ENCODE peak calls at places on chromosome 13, in four cellular contexts. M is HepG2, I is K562, J is GM12878. V is an unnamed sample.

GRCh38 chr13:47233734-47234133 is 336.9 kb upstream of the HTR2A start:
- DNase-seq in I (no peak), J (no peak), M (no peak), V (no peak)

GRCh38 chr13:27425151-27425917 is 915 bp downstream of the GTF3A start:
- DNase-seq in I (peak), M (no peak), J (no peak), V (no peak)

GRCh38 chr13:73835138-73835721 is 299.0 kb downstream of the KLF12 start:
- DNase-seq in I (peak), J (peak), M (peak), V (no peak)

GRCh38 chr13:100139822-100140221 is 50.9 kb downstream of the PCCA start:
- DNase-seq in M (peak), J (no peak), I (no peak), V (no peak)

GRCh38 chr13:106466691-106467405 is 68.6 kb downstream of the EFNB2 start:
- DNase-seq in M (no peak), J (no peak), I (no peak), V (no peak)

GRCh38 chr13:51895906-51896888 is 34.4 kb downstream of the CCDC70 start:
- DNase-seq in I (peak), J (no peak), M (peak), V (peak)

GRCh38 chr13:46640843-46641242 is 87.9 kb downstream of the LRCH1 start:
- DNase-seq in M (no peak), I (no peak), J (no peak), V (no peak)

GRCh38 chr13:84433024-84433423 is 550.8 kb upstream of the SLITRK1 start:
- DNase-seq in I (no peak), M (no peak), J (no peak), V (no peak)

GRCh38 chr13:94390881-94391280 is 88.6 kb downstream of the DCT start:
- DNase-seq in I (no peak), J (no peak), M (no peak), V (no peak)

GRCh38 chr13:74133657-74134201 is 475 bp downstream of the KLF12 start:
- DNase-seq in M (peak), J (peak), I (no peak), V (peak)

GRCh38 chr13:42762917-42763316 is 18.5 kb upstream of the FAM216B start:
- DNase-seq in I (no peak), M (no peak), J (no peak), V (no peak)

GRCh38 chr13:35474551-35474950 is 1.9 kb downstream of the MAB21L1 start:
- DNase-seq in M (no peak), I (no peak), J (no peak), V (no peak)

GRCh38 chr13:97367016-97367415 is 67.0 kb upstream of the RAP2A start:
- DNase-seq in J (no peak), M (no peak), I (no peak), V (no peak)

GRCh38 chr13:66071608-66072007 is 1158.5 kb downstream of the PCDH9 start:
- DNase-seq in M (no peak), J (no peak), I (no peak), V (no peak)

GRCh38 chr13:99892189-99892588 is 79.4 kb downstream of the ZIC5 start:
- DNase-seq in M (no peak), J (no peak), I (no peak), V (peak)

GRCh38 chr13:42011601-42012401 is 36.6 kb upstream of the DGKH start:
- DNase-seq in J (no peak), M (no peak), I (peak), V (peak)

GRCh38 chr13:49669735-49670309 is 21.5 kb downstream of the EBPL start:
- DNase-seq in J (no peak), M (peak), I (peak), V (peak)

GRCh38 chr13:112747256-112747655 is 57.4 kb downstream of the ATP11A start:
- DNase-seq in I (no peak), M (no peak), J (no peak), V (no peak)

GRCh38 chr13:20232556-20233277 is 598 bp upstream of the GJB6 start:
- DNase-seq in I (no peak), M (no peak), J (no peak), V (no peak)

GRCh38 chr13:20231839-20232555 is at the start of gene GJB6:
- DNase-seq in J (no peak), M (no peak), I (no peak), V (peak)

GRCh38 chr13:20227288-20227687 is 4.8 kb downstream of the GJB6 start:
- DNase-seq in I (no peak), J (no peak), M (no peak), V (no peak)

GRCh38 chr13:20227730-20228129 is 4.4 kb downstream of the GJB6 start:
- DNase-seq in I (no peak), M (no peak), J (no peak), V (no peak)

GRCh38 chr13:20230913-20231838 is 943 bp downstream of the GJB6 start:
- DNase-seq in J (no peak), I (no peak), M (no peak), V (peak)
- TF ChIP-seq ETV6 in J (no peak), I (no peak), M (no peak), V (no peak)

GRCh38 chr13:101499406-101499805 is 46.9 kb downstream of the ITGBL1 start:
- DNase-seq in J (no peak), M (no peak), I (no peak), V (no peak)
- TF ChIP-seq NR2C2 in J (no peak), M (no peak), I (no peak), V (no peak)

DNA sequence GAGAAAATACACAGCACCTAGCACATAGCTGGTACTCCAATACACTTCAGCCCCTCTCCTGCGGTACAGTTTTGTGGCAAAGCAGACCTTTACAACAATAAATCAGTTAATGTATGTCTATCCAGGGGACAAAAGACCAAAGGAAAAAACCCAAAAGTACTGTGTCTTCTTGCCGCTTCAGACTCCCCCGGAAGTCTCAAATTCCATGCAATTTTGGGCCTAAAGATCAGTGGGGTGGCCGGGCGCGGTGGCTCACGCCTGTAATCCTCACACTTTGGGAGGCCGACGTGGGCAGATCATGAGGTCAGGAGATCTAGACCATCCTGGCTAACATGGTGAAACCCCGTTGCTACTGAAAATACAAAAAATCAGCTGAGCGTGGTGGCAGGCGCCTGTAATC is 16.2 kb downstream of the CARS2 start:
- DNase-seq in M (no peak), J (no peak), I (no peak), V (no peak)
- TF ChIP-seq ETV6 in M (no peak), J (no peak), I (no peak), V (no peak)

GRCh38 chr13:82436099-82436585 is 1446.1 kb downstream of the SLITRK1 start:
- DNase-seq in M (no peak), I (no peak), J (no peak), V (no peak)

GRCh38 chr13:82439159-82439904 is 1442.9 kb downstream of the SLITRK1 start:
- DNase-seq in M (no peak), I (no peak), J (no peak), V (no peak)

GRCh38 chr13:82432949-82433348 is 1449.3 kb downstream of the SLITRK1 start:
- DNase-seq in M (no peak), I (no peak), J (no peak), V (no peak)

GRCh38 chr13:82438320-82438719 is 1444.0 kb downstream of the SLITRK1 start:
- DNase-seq in J (no peak), I (no peak), M (no peak), V (no peak)
- TF ChIP-seq NR2C2 in J (no peak), I (no peak), M (no peak), V (no peak)

DNA sequence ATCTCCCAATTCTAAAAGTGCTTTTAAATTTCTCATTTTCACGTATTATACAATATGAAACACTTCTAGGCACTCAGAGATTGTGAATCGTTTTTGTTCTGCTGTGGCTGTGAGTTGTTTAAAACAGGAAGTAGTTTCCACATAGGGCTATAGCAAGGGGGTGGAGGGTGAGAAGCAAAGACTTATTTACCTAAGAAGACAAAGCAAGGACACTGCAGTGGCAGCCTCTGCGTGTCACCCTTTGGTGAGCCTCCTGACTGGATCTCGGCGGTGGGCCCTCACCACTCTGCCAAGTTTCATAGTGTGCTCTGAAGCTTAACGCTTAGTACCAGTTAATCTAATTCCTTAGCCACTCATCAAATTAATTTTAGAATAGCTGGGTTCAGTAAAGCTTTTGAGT is 56.8 kb downstream of the TNFSF13B start:
- DNase-seq in I (no peak), M (peak), J (peak), V (no peak)
- TF ChIP-seq ETV6 in I (no peak), M (no peak), J (no peak), V (no peak)

GRCh38 chr13:75581874-75582640 is 32.5 kb downstream of the UCHL3 start:
- DNase-seq in I (no peak), J (no peak), M (no peak), V (no peak)

GRCh38 chr13:75585153-75585552 is 35.6 kb downstream of the UCHL3 start:
- DNase-seq in M (no peak), J (no peak), I (no peak), V (no peak)

GRCh38 chr13:75583101-75583500 is 33.5 kb downstream of the UCHL3 start:
- DNase-seq in J (no peak), M (no peak), I (no peak), V (no peak)

DNA sequence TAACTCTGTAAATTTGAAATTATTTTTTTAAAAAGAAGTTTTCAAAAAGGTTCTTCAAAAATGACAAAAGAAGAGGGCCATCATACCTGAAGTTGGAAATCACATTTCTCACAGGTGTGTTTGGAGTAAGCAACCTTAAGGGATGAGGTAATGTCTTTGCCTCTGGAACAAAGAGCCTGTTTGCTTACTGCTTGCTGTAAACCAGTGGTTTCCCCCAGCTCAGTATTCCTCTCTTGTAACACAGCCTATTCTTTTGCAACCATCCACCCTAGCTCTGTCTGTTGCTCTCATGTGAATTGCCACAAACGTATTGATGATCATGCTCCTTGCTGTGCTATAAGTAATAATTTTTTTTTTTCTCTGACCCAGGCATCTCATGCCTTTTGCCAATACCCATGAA is 38.1 kb downstream of the UCHL3 start:
- DNase-seq in I (no peak), M (peak), J (no peak), V (no peak)
- TF ChIP-seq NR2C2 in I (no peak), M (no peak), J (no peak), V (no peak)

GRCh38 chr13:28425796-28426195 is 69.1 kb downstream of the FLT1 start:
- DNase-seq in I (no peak), M (no peak), J (no peak), V (no peak)
- TF ChIP-seq ETV6 in I (no peak), M (no peak), J (no peak), V (no peak)

DNA sequence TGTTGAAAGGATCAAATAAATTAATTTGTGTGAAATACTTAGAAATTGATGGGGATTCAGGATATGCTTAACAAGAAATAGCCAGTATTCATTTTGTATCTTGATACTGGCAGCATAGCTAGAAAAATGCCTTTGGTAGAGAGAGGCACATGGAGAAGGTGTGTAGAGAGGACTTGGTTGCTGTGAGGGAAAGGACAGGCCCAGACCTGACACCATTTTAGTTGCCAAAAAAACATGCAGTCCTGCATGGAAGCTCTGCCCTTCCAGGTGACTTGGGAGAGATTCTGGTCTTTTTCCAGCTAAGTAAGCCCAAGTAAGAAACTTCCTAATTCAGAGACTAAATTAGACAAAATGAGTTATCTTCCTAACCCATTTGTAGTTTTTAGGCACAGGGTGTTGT is 335.0 kb downstream of the RFC3 start:
- DNase-seq in I (no peak), J (no peak), M (no peak), V (no peak)
- TF ChIP-seq NR2C2 in I (no peak), J (no peak), M (no peak), V (no peak)

GRCh38 chr13:113947321-113948033 is 26.4 kb downstream of the C13orf46 start:
- DNase-seq in M (no peak), I (peak), J (no peak), V (peak)
- TF ChIP-seq ETV6 in M (no peak), I (no peak), J (no peak), V (no peak)

DNA sequence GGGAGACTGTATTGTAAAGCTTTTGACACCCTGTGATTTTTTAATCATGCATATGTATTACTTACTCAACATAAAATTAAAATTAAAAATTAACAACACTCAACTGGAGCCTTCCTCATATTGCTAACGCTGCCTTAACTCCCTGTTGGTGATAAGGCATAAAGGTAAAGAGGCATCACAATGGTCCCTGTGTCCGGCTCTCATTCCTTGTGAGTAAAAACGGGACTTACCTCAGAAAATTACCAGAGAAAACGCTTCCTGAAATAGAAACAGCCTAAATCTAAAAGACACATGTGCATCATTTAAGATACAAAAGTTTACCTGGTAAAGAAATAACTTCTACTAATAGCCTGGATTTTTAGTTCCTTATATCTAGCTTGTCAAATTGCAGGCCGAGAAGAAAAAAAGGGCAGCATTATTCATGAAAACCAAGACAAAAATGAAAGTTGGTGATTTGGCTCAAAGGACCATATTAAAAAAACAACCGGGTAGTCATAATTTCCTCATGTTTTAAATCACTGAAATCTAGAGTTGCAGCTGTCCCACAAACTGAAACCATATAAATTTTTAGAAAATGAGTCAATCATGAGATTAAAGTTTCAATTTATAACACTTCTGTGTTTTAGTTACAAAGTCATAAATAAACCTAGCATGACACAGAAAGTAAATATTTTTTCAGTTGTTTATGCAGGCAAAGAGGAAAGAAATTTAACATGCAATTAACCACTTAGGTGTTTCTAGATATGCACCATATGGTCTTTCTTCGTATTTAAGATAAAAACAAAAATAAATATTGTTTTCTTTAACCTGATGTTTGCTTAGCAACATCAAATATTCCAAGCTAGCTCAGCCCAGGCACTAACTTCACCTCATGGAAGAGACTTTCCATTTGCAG is 94.7 kb downstream of the MIPEP start:
- DNase-seq in J (peak), M (no peak), I (no peak), V (no peak)
- TF ChIP-seq NR2C2 in J (no peak), M (no peak), I (no peak), V (no peak)

V was measured in WTC11.